ENCODE peak calls at places on chromosomes 2 and 18, in four cellular contexts. One of them, this sample, is unnamed.

GRCh38 chr2:85595378-85596232 is at the start of gene RNF181:
- DNase-seq in cardiac fibroblast: peak
- DNase-seq in foreskin keratinocyte: peak
- DNase-seq in sigmoid colon: peak
- DNase-seq in this sample: peak

GRCh38 chr2:66683599-66683998 is 248.7 kb downstream of the MEIS1 start:
- DNase-seq in sigmoid colon: no peak
- DNase-seq in cardiac fibroblast: peak
- DNase-seq in foreskin keratinocyte: no peak
- DNase-seq in this sample: no peak

GRCh38 chr2:161134547-161135518 is 25.4 kb upstream of the TANK start:
- DNase-seq in foreskin keratinocyte: peak
- DNase-seq in cardiac fibroblast: peak
- DNase-seq in sigmoid colon: no peak
- DNase-seq in this sample: no peak

GRCh38 chr2:70643715-70644114 is 90.1 kb upstream of the TGFA start:
- DNase-seq in sigmoid colon: no peak
- DNase-seq in cardiac fibroblast: peak
- DNase-seq in foreskin keratinocyte: peak
- DNase-seq in this sample: no peak

GRCh38 chr2:218559021-218559420 is 9.1 kb downstream of the USP37 start:
- DNase-seq in foreskin keratinocyte: no peak
- DNase-seq in cardiac fibroblast: no peak
- DNase-seq in sigmoid colon: no peak
- DNase-seq in this sample: no peak

GRCh38 chr2:14723684-14724083 is 91.2 kb downstream of the LRATD1 start:
- DNase-seq in cardiac fibroblast: no peak
- DNase-seq in sigmoid colon: no peak
- DNase-seq in foreskin keratinocyte: no peak
- DNase-seq in this sample: no peak

GRCh38 chr18:45657357-45658335 is 42.4 kb downstream of the SLC14A2 start:
- DNase-seq in cardiac fibroblast: peak
- DNase-seq in foreskin keratinocyte: peak
- DNase-seq in sigmoid colon: no peak
- DNase-seq in this sample: no peak

GRCh38 chr2:215746507-215747243 is 266.7 kb downstream of the MREG start:
- DNase-seq in cardiac fibroblast: no peak
- DNase-seq in foreskin keratinocyte: no peak
- DNase-seq in sigmoid colon: no peak
- DNase-seq in this sample: no peak

GRCh38 chr2:16653799-16654198 is 11.8 kb downstream of the CYRIA start:
- DNase-seq in foreskin keratinocyte: no peak
- DNase-seq in sigmoid colon: no peak
- DNase-seq in cardiac fibroblast: no peak
- DNase-seq in this sample: no peak

GRCh38 chr18:25737710-25738251 is 352.6 kb downstream of the SS18 start:
- DNase-seq in sigmoid colon: no peak
- DNase-seq in foreskin keratinocyte: peak
- DNase-seq in cardiac fibroblast: peak
- DNase-seq in this sample: peak

GRCh38 chr2:35973737-35974132 is 381.8 kb upstream of the CRIM1 start:
- DNase-seq in foreskin keratinocyte: peak
- DNase-seq in cardiac fibroblast: peak
- DNase-seq in sigmoid colon: no peak
- DNase-seq in this sample: peak

GRCh38 chr18:70454705-70455322 is 166.0 kb downstream of the SOCS6 start:
- DNase-seq in foreskin keratinocyte: peak
- DNase-seq in cardiac fibroblast: peak
- DNase-seq in sigmoid colon: no peak
- DNase-seq in this sample: peak

GRCh38 chr2:231785822-231786176 is 446 bp upstream of the COPS7B start:
- DNase-seq in sigmoid colon: no peak
- DNase-seq in cardiac fibroblast: no peak
- DNase-seq in foreskin keratinocyte: no peak
- DNase-seq in this sample: no peak

GRCh38 chr2:209864716-209865295 is 93.2 kb downstream of the UNC80 start:
- DNase-seq in foreskin keratinocyte: no peak
- DNase-seq in cardiac fibroblast: no peak
- DNase-seq in sigmoid colon: no peak
- DNase-seq in this sample: no peak

GRCh38 chr2:19158899-19159298 is 199.5 kb downstream of the OSR1 start:
- DNase-seq in foreskin keratinocyte: no peak
- DNase-seq in sigmoid colon: no peak
- DNase-seq in cardiac fibroblast: no peak
- DNase-seq in this sample: no peak

GRCh38 chr2:125870746-125871145 is 785.2 kb upstream of the GYPC start:
- DNase-seq in foreskin keratinocyte: no peak
- DNase-seq in sigmoid colon: no peak
- DNase-seq in cardiac fibroblast: no peak
- DNase-seq in this sample: no peak

GRCh38 chr2:211833582-211834279 is 704.9 kb downstream of the ERBB4 start:
- DNase-seq in cardiac fibroblast: no peak
- DNase-seq in sigmoid colon: no peak
- DNase-seq in foreskin keratinocyte: no peak
- DNase-seq in this sample: no peak

GRCh38 chr2:34524115-34524514 is 925.0 kb upstream of the FAM98A start:
- DNase-seq in sigmoid colon: no peak
- DNase-seq in cardiac fibroblast: no peak
- DNase-seq in foreskin keratinocyte: peak
- DNase-seq in this sample: no peak

GRCh38 chr2:151711025-151711424 is 23.3 kb downstream of the NEB start:
- DNase-seq in cardiac fibroblast: no peak
- DNase-seq in foreskin keratinocyte: no peak
- DNase-seq in sigmoid colon: no peak
- DNase-seq in this sample: no peak

GRCh38 chr2:155099784-155100183 is 401.3 kb downstream of the KCNJ3 start:
- DNase-seq in foreskin keratinocyte: no peak
- DNase-seq in cardiac fibroblast: no peak
- DNase-seq in sigmoid colon: no peak
- DNase-seq in this sample: peak

GRCh38 chr2:198100323-198100722 is 295.9 kb downstream of the PLCL1 start:
- DNase-seq in sigmoid colon: no peak
- DNase-seq in foreskin keratinocyte: no peak
- DNase-seq in cardiac fibroblast: peak
- DNase-seq in this sample: no peak

GRCh38 chr2:6931753-6932152 is 14.5 kb downstream of the RNF144A start:
- DNase-seq in sigmoid colon: no peak
- DNase-seq in cardiac fibroblast: no peak
- DNase-seq in foreskin keratinocyte: no peak
- DNase-seq in this sample: no peak

GRCh38 chr2:200049086-200049485 is 93.7 kb downstream of the MAIP1 start:
- DNase-seq in foreskin keratinocyte: no peak
- DNase-seq in cardiac fibroblast: no peak
- DNase-seq in sigmoid colon: no peak
- DNase-seq in this sample: no peak

GRCh38 chr2:209526541-209526940 is 102.7 kb downstream of the MAP2 start:
- DNase-seq in foreskin keratinocyte: no peak
- DNase-seq in sigmoid colon: no peak
- DNase-seq in cardiac fibroblast: peak
- DNase-seq in this sample: no peak

GRCh38 chr18:62584241-62585120 is 61.7 kb downstream of the ZCCHC2 start:
- DNase-seq in cardiac fibroblast: peak
- DNase-seq in sigmoid colon: peak
- DNase-seq in foreskin keratinocyte: peak
- DNase-seq in this sample: peak

GRCh38 chr2:237024255-237024654 is 61.4 kb upstream of the COPS8 start:
- DNase-seq in sigmoid colon: no peak
- DNase-seq in foreskin keratinocyte: no peak
- DNase-seq in cardiac fibroblast: no peak
- DNase-seq in this sample: no peak

GRCh38 chr2:151616760-151617339 is 117.4 kb downstream of the NEB start:
- DNase-seq in sigmoid colon: no peak
- DNase-seq in foreskin keratinocyte: no peak
- DNase-seq in cardiac fibroblast: no peak
- DNase-seq in this sample: no peak

GRCh38 chr2:48952614-48953013 is 197.1 kb upstream of the LHCGR start:
- DNase-seq in sigmoid colon: no peak
- DNase-seq in foreskin keratinocyte: no peak
- DNase-seq in cardiac fibroblast: no peak
- DNase-seq in this sample: no peak

GRCh38 chr2:48954935-48955334 is 199.4 kb downstream of the FSHR start:
- DNase-seq in cardiac fibroblast: no peak
- DNase-seq in sigmoid colon: no peak
- DNase-seq in foreskin keratinocyte: no peak
- DNase-seq in this sample: no peak

GRCh38 chr2:48952071-48952604 is 196.6 kb upstream of the LHCGR start:
- DNase-seq in sigmoid colon: no peak
- DNase-seq in foreskin keratinocyte: no peak
- DNase-seq in cardiac fibroblast: no peak
- DNase-seq in this sample: no peak

GRCh38 chr2:48948400-48949110 is 193.0 kb upstream of the LHCGR start:
- DNase-seq in sigmoid colon: no peak
- DNase-seq in foreskin keratinocyte: no peak
- DNase-seq in cardiac fibroblast: no peak
- DNase-seq in this sample: no peak

DNA sequence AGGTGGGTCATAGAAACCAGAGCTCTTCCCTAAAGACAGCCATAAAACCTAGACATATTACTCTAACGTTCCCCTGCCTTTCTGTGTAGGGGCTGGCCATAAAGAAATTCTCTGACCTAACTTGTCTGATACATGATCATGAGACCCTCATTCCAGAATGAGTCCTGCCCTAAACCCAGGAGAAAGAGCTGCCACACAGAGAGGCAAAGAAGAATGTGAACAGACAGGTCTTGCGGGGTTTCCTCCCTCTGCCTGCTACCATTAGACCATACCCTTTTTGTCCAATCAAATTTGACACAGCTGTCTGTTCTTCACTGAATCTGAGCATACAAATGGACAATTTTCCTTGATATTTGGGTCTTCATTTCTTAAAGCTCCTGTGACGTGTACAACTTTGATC is 198.8 kb upstream of the LHCGR start:
- DNase-seq in cardiac fibroblast: no peak
- DNase-seq in foreskin keratinocyte: no peak
- DNase-seq in sigmoid colon: no peak
- DNase-seq in this sample: no peak
- TF ChIP-seq CTCF in cardiac fibroblast: no peak
- TF ChIP-seq CTCF in foreskin keratinocyte: no peak
- TF ChIP-seq CTCF in sigmoid colon: no peak
- TF ChIP-seq CTCF in this sample: no peak

GRCh38 chr2:95020275-95021014 is 5.1 kb upstream of the MAL start:
- DNase-seq in sigmoid colon: no peak
- DNase-seq in foreskin keratinocyte: no peak
- DNase-seq in cardiac fibroblast: no peak
- DNase-seq in this sample: no peak

GRCh38 chr2:95021015-95021399 is 4.5 kb upstream of the MAL start:
- DNase-seq in foreskin keratinocyte: no peak
- DNase-seq in sigmoid colon: no peak
- DNase-seq in cardiac fibroblast: no peak
- DNase-seq in this sample: no peak

GRCh38 chr2:95018861-95019550 is 6.5 kb upstream of the MAL start:
- DNase-seq in cardiac fibroblast: no peak
- DNase-seq in foreskin keratinocyte: no peak
- DNase-seq in sigmoid colon: no peak
- DNase-seq in this sample: no peak

GRCh38 chr2:95018301-95018700 is 7.2 kb upstream of the MAL start:
- DNase-seq in cardiac fibroblast: no peak
- DNase-seq in sigmoid colon: no peak
- DNase-seq in foreskin keratinocyte: no peak
- DNase-seq in this sample: no peak

GRCh38 chr2:95019572-95019971 is 5.9 kb upstream of the MAL start:
- DNase-seq in cardiac fibroblast: no peak
- DNase-seq in sigmoid colon: no peak
- DNase-seq in foreskin keratinocyte: no peak
- DNase-seq in this sample: no peak
- TF ChIP-seq CTCF in cardiac fibroblast: no peak
- TF ChIP-seq CTCF in sigmoid colon: no peak
- TF ChIP-seq CTCF in foreskin keratinocyte: no peak
- TF ChIP-seq CTCF in this sample: no peak

DNA sequence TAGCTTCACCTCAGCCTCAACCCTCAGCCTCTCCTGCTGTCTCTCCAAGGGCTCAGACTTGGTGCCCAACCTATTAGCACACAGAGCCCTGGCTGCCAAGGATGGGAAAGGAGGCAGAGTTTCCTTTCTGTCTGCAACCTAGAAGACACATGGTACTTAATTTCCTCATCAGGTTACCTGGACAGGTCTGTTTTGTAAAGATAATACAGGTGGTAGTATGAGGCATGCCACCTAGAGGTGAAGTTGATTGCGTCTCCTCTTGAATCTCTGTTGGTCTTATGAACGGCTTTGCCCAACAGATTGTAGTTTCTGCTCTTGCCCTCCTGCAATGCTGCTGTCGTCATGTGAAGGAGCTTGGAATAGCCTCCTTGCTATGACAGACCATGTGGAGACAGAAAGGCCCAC is 44.5 kb upstream of the RMND5A start:
- DNase-seq in sigmoid colon: peak
- DNase-seq in cardiac fibroblast: no peak
- DNase-seq in foreskin keratinocyte: peak
- DNase-seq in this sample: no peak
- TF ChIP-seq CTCF in sigmoid colon: no peak
- TF ChIP-seq CTCF in cardiac fibroblast: no peak
- TF ChIP-seq CTCF in foreskin keratinocyte: peak
- TF ChIP-seq CTCF in this sample: peak

GRCh38 chr18:50273203-50274043 is 7.1 kb upstream of the CFAP53 start:
- DNase-seq in foreskin keratinocyte: no peak
- DNase-seq in cardiac fibroblast: no peak
- DNase-seq in sigmoid colon: no peak
- DNase-seq in this sample: no peak

GRCh38 chr18:50266248-50266704 is at the start of gene CFAP53:
- DNase-seq in cardiac fibroblast: peak
- DNase-seq in sigmoid colon: peak
- DNase-seq in foreskin keratinocyte: peak
- DNase-seq in this sample: peak

GRCh38 chr18:50272593-50272992 is 6.3 kb upstream of the CFAP53 start:
- DNase-seq in cardiac fibroblast: no peak
- DNase-seq in sigmoid colon: no peak
- DNase-seq in foreskin keratinocyte: no peak
- DNase-seq in this sample: no peak

GRCh38 chr18:50262977-50263376 is 3.3 kb downstream of the CFAP53 start:
- DNase-seq in foreskin keratinocyte: no peak
- DNase-seq in cardiac fibroblast: no peak
- DNase-seq in sigmoid colon: no peak
- DNase-seq in this sample: no peak

DNA sequence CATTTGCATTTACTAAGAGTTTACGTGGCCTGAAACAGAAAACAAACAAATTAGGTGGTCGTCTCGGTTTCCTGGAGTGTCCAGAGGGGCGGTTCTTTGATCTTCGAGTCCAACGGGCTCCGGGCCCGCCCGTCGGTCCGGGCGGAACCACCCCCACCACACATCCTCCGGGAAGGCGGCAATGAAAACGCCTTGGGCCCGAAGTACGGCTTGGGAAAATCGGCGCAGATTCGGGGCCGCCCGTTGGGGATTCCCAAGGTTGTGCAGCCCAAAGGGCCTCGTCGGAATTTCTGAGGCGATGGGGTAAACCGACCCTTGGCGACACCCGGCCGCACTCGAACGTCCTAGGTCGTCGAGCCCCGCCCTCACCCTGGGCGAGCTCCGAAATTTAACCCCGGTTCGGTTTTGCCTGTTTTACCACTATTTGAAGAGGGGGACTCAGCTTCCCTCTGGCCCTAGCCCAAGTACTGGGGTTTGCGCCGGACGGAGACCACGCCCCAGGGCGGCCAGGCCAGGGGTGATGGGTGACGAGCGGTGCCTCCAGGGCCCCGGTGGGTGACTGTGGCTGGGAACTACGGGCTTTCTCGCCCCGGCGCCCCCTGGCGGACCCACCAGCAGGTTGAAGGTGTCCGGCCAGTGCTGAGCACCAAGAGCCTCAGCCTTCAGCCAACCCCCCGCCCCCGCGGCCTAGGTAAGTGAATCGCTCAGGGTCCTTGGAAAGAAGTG is 1.9 kb upstream of the CFAP53 start:
- DNase-seq in foreskin keratinocyte: peak
- DNase-seq in sigmoid colon: peak
- DNase-seq in cardiac fibroblast: peak
- DNase-seq in this sample: no peak
- TF ChIP-seq CTCF in foreskin keratinocyte: peak
- TF ChIP-seq CTCF in sigmoid colon: peak
- TF ChIP-seq CTCF in cardiac fibroblast: peak
- TF ChIP-seq CTCF in this sample: peak

This sample was measured in epithelial cell of proximal tubule.